ENCODE peak calls at places on chromosome 14, in six cellular contexts. J is Peyer's patch, E is HCT116, A is GM12878, M is gastrocnemius medialis, T is adrenal gland. S is an unnamed sample.

GRCh38 chr14:32134448-32135070 is 57.5 kb downstream of the ARHGAP5 start:
- DNase-seq in T (no peak), E (no peak), A (no peak), J (no peak), M (no peak), S (no peak)

GRCh38 chr14:81516941-81517797 is 16.5 kb downstream of the SEL1L start:
- DNase-seq in M (no peak), E (no peak), J (no peak), A (no peak), T (no peak), S (no peak)

GRCh38 chr14:28676481-28676880 is 90.1 kb upstream of the FOXG1 start:
- DNase-seq in J (no peak), T (no peak), A (no peak), M (no peak), E (no peak), S (no peak)

GRCh38 chr14:95182379-95182778 is 25.1 kb upstream of the DICER1 start:
- DNase-seq in E (no peak), M (no peak), T (no peak), J (no peak), A (no peak), S (no peak)

GRCh38 chr14:101173698-101174521 is 270.4 kb upstream of the RTL1 start:
- DNase-seq in M (no peak), J (no peak), A (no peak), E (no peak), T (no peak), S (no peak)

GRCh38 chr14:28820677-28821076 is 54.1 kb downstream of the FOXG1 start:
- DNase-seq in E (no peak), A (no peak), M (no peak), J (no peak), T (no peak), S (no peak)

GRCh38 chr14:73762375-73762822 is 48.2 kb upstream of the PNMA1 start:
- DNase-seq in J (peak), A (peak), M (no peak), E (no peak), T (no peak), S (no peak)

GRCh38 chr14:20454359-20454644 is 310 bp downstream of the OSGEP start:
- DNase-seq in T (no peak), E (peak), J (peak), A (no peak), M (peak), S (no peak)

GRCh38 chr14:24436355-24437019 is 6.1 kb downstream of the SDR39U1 start:
- DNase-seq in J (no peak), M (no peak), E (peak), T (peak), A (no peak), S (no peak)

GRCh38 chr14:26598081-26598671 is 343 bp upstream of the NOVA1 start:
- DNase-seq in J (peak), A (no peak), T (peak), M (peak), E (no peak), S (peak)

GRCh38 chr14:90608925-90609324 is 207.3 kb downstream of the TTC7B start:
- DNase-seq in T (no peak), M (no peak), J (no peak), A (no peak), E (no peak), S (no peak)

GRCh38 chr14:24051162-24051788 is 534 bp upstream of the CARMIL3 start:
- DNase-seq in T (no peak), A (no peak), J (peak), M (no peak), E (no peak), S (peak)

GRCh38 chr14:35878272-35879140 is 52.4 kb downstream of the BRMS1L start:
- DNase-seq in M (no peak), J (no peak), T (peak), E (peak), A (no peak), S (no peak)

GRCh38 chr14:65783576-65783975 is 371.0 kb downstream of the FUT8 start:
- DNase-seq in T (no peak), E (no peak), M (no peak), A (no peak), J (no peak), S (no peak)

GRCh38 chr14:73426877-73427276 is 31.5 kb downstream of the NUMB start:
- DNase-seq in T (no peak), J (no peak), A (no peak), E (no peak), M (no peak), S (no peak)

GRCh38 chr14:64612021-64612380 is 62.2 kb downstream of the PPP1R36 start:
- DNase-seq in T (no peak), J (no peak), E (no peak), A (no peak), M (no peak), S (no peak)

GRCh38 chr14:34338056-34338455 is 124.0 kb downstream of the SPTSSA start:
- DNase-seq in E (no peak), A (no peak), T (no peak), J (no peak), M (no peak), S (no peak)

GRCh38 chr14:96370528-96370927 is 7.2 kb downstream of the GSKIP start:
- DNase-seq in T (no peak), E (no peak), M (no peak), A (no peak), J (no peak), S (no peak)

GRCh38 chr14:26841361-26841760 is 243.5 kb upstream of the NOVA1 start:
- DNase-seq in M (no peak), E (no peak), T (no peak), A (no peak), J (no peak), S (no peak)

GRCh38 chr14:63960926-63961567 is 108.2 kb downstream of the SYNE2 start:
- DNase-seq in T (no peak), A (no peak), J (no peak), M (no peak), E (no peak), S (no peak)

GRCh38 chr14:28754209-28754985 is 12.2 kb upstream of the FOXG1 start:
- DNase-seq in A (peak), T (peak), J (no peak), E (no peak), M (no peak), S (no peak)

GRCh38 chr14:55705651-55706340 is 125.8 kb downstream of the KTN1 start:
- DNase-seq in A (no peak), J (no peak), M (no peak), E (no peak), T (no peak), S (no peak)

GRCh38 chr14:68476212-68476964 is 316.5 kb downstream of the ZFP36L1 start:
- DNase-seq in J (peak), E (no peak), T (no peak), A (peak), M (peak), S (peak)

GRCh38 chr14:95365401-95365800 is 45.7 kb upstream of the CLMN start:
- DNase-seq in M (no peak), E (no peak), T (no peak), J (no peak), A (no peak), S (no peak)

GRCh38 chr14:96790211-96790610 is 7.0 kb upstream of the VRK1 start:
- DNase-seq in J (no peak), E (no peak), A (no peak), M (no peak), T (no peak), S (no peak)

GRCh38 chr14:86532219-86532618 is 1002.3 kb downstream of the FLRT2 start:
- DNase-seq in T (no peak), A (no peak), M (no peak), E (no peak), J (no peak), S (no peak)

GRCh38 chr14:71113376-71113775 is 206.1 kb downstream of the PCNX1 start:
- DNase-seq in E (no peak), M (no peak), A (no peak), J (no peak), T (no peak), S (no peak)

GRCh38 chr14:21846227-21846885 is 172.7 kb upstream of the OR4E1 start:
- DNase-seq in T (no peak), J (peak), M (no peak), A (no peak), E (no peak), S (no peak)

GRCh38 chr14:49828640-49829039 is 23.9 kb downstream of the NEMF start:
- DNase-seq in M (no peak), T (no peak), J (no peak), A (no peak), E (no peak), S (no peak)

GRCh38 chr14:80136358-80136757 is 74.9 kb downstream of the DIO2 start:
- DNase-seq in M (no peak), A (no peak), J (no peak), E (no peak), T (no peak), S (no peak)

GRCh38 chr14:36852853-36853634 is 191.4 kb downstream of the PAX9 start:
- DNase-seq in T (peak), J (no peak), M (no peak), A (no peak), E (no peak), S (no peak)

GRCh38 chr14:33676135-33676566 is 274.7 kb downstream of the EGLN3 start:
- DNase-seq in A (no peak), E (peak), M (peak), T (no peak), J (no peak), S (no peak)

GRCh38 chr14:61616524-61617185 is 78.7 kb upstream of the HIF1A start:
- DNase-seq in J (no peak), E (no peak), A (no peak), T (no peak), M (no peak), S (no peak)

GRCh38 chr14:34501997-34502396 is 37.5 kb downstream of the EAPP start:
- DNase-seq in E (no peak), M (no peak), J (no peak), T (no peak), A (no peak), S (no peak)

GRCh38 chr14:64714432-64715025 is 10.3 kb downstream of the PLEKHG3 start:
- DNase-seq in M (no peak), J (no peak), E (no peak), T (no peak), A (no peak), S (peak)

GRCh38 chr14:86961106-86961716 is 1031.8 kb downstream of the GALC start:
- DNase-seq in A (no peak), T (no peak), E (no peak), J (no peak), M (no peak), S (no peak)

GRCh38 chr14:63752449-63753169 is 24.7 kb upstream of the SGPP1 start:
- DNase-seq in T (no peak), E (no peak), A (no peak), J (no peak), M (no peak), S (no peak)

GRCh38 chr14:28766505-28767238 is at the start of gene FOXG1:
- DNase-seq in T (no peak), E (no peak), J (no peak), A (no peak), M (no peak), S (no peak)

GRCh38 chr14:73753887-73754880 is 40.0 kb upstream of the PNMA1 start:
- DNase-seq in J (peak), M (no peak), T (peak), E (no peak), A (peak), S (peak)

GRCh38 chr14:57209561-57209960 is 59.1 kb downstream of the EXOC5 start:
- DNase-seq in A (no peak), J (no peak), T (no peak), M (no peak), E (no peak), S (no peak)

DNA sequence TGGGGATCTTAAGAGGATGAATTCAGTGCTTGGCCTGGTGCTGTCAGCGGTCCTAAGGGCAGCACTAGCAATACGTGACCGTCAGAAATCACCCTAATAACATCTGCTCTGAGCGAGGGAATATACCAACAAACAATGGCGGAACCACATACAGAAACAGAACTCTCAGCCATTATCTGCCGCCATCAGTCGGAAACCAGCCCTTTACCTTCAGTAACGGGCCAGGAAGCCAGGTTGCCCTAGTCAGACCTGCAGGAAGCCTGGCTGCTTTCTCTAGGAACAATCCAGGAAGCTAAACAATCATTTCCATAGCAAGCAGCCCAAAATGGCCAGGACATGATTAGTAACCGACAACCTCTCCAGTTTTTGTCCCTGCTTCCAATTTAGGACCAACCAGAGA is 5.6 kb downstream of the CDCA4 start:
- DNase-seq in J (no peak), A (no peak), E (no peak), T (no peak), M (no peak), S (no peak)
- H3K4me3 ChIP-seq in J (no peak), A (peak), E (no peak), T (no peak), M (no peak), S (no peak)

GRCh38 chr14:51534623-51535022 is 117.1 kb upstream of the FRMD6 start:
- DNase-seq in E (peak), J (no peak), A (no peak), T (no peak), M (no peak), S (no peak)
- TF ChIP-seq POLR2A in E (no peak), J (no peak), A (no peak), T (no peak), M (no peak), S (no peak)

DNA sequence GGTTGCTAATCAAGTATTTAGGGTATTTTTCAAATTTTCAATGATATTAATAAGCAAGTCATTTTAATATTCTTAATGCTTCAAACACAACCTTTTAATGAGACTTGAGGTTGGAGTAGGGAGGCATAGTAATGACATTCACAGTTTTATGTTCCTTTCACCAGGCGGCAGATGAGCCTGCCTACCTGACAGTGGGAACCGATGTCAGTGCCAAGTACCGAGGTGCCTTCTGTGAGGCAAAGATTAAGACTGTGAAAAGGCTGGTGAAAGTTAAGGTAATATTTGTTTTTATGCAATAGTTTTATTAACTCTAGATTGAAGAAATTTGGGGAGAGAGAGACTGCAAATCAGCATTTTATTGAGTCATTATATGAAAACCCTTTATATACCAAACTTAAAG is 3.1 kb downstream of the ARID4A start:
- DNase-seq in T (no peak), M (no peak), A (no peak), E (no peak), J (no peak), S (no peak)
- H3K4me3 ChIP-seq in T (no peak), M (no peak), A (no peak), E (no peak), J (no peak), S (no peak)

GRCh38 chr14:102524451-102525212 is 15.1 kb upstream of the ANKRD9 start:
- DNase-seq in A (peak), E (peak), T (peak), M (peak), J (peak), S (peak)
- TF ChIP-seq POLR2A in A (peak), E (peak), T (peak), M (peak), J (peak), S (no peak)

DNA sequence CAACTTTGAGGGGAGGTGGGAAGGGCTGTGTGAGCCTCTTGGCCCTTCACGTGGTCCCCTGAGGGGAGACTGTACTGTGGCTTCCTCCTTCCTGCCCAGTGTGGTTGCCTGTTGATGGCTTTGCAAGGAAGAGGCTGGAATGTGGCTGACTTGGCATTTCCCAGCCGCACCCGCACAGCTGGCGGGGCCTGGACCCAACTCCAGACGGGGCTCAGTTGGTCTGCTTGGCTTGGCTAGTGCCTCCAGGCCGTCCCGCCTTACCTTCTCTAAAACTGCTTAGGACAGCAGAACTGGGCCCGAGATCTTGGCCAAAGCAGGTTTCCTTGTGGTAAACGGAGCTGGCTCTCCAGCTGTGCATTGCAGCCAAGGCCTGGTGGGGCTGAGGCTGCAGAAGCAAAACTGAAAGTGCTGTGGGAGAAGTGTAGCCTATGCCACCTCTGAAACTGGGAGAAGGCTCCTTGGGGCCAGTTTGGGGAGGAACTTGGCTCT is 139.5 kb downstream of the SMOC1 start:
- DNase-seq in M (no peak), E (no peak), J (peak), A (no peak), T (no peak), S (peak)
- H3K4me3 ChIP-seq in M (peak), E (no peak), J (no peak), A (no peak), T (no peak), S (no peak)

GRCh38 chr14:103521438-103521961 is 1.1 kb downstream of the CKB start:
- DNase-seq in E (no peak), T (no peak), M (no peak), A (no peak), J (no peak), S (no peak)
- TF ChIP-seq POLR2A in E (no peak), T (no peak), M (no peak), A (no peak), J (no peak), S (no peak)

GRCh38 chr14:59268858-59269257 is 80.4 kb downstream of the DAAM1 start:
- DNase-seq in T (no peak), A (no peak), J (no peak), M (no peak), E (no peak), S (no peak)
- H3K4me3 ChIP-seq in T (no peak), A (no peak), J (no peak), M (no peak), E (no peak), S (no peak)

DNA sequence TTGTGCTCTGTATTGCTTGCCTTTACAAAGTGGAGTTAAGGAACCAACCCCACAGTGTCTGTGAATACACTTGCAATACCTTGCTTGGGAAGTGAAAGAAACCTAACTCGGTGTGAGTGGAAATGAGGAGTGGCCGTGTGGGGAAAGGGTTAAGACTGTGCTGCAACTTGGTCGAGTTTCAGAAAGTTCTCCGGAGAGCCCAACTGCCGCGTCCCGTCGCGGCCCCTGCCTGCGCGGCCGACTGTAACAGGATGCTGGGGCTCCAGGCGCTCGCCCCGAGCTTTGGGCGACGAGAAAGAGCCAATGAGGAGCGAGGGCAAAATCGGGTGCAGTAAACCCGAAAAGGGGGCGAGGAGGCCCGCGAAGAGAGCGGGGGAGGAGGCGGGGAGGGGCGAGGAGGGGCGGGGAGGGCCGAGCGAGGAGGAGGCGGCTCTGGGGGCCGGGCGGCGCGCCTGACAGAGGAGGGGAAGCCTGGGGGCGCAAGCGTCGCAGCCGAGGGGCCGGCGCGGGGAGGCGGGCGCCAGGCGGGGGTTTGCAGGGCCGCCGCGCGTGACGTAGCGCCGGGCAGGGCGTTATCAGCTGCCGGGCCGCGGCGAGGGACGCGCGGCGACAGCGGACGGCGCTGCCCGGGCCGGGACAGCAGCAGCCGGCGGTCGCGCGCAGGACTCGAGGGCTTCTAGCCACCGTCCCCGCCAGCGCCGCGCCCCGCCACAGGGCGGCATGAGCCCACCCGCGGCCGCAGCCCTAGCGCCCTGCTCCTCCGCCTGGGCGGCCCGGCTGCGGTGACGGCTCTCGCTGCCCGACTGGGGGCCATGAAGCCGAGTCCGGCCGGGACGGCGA is at the start of gene DACT1:
- DNase-seq in A (no peak), M (no peak), E (no peak), T (peak), J (peak), S (peak)
- TF ChIP-seq POLR2A in A (peak), M (peak), E (no peak), T (peak), J (no peak), S (no peak)

GRCh38 chr14:76311410-76311758 is 64.6 kb upstream of the ESRRB start:
- DNase-seq in J (no peak), T (no peak), E (no peak), M (no peak), A (no peak), S (peak)
- H3K4me3 ChIP-seq in J (no peak), T (no peak), E (no peak), M (peak), A (no peak), S (no peak)